ENCODE peak calls at places on chromosomes 3 and 15, in four cellular contexts. U is HCT116, H is PC-9, C is neural progenitor cell. G is an unnamed sample.

GRCh38 chr3:121411554-121411953 is 134.2 kb downstream of the POLQ start:
- DNase-seq in C (no peak), U (no peak), H (no peak), G (no peak)

GRCh38 chr3:187507266-187507665 is 139.1 kb downstream of the RTP4 start:
- DNase-seq in H (no peak), U (no peak), C (no peak), G (no peak)

GRCh38 chr3:127200086-127200691 is 7.3 kb downstream of the PRR23E start:
- DNase-seq in C (no peak), U (no peak), H (no peak), G (no peak)

GRCh38 chr3:125679258-125679657 is 84.0 kb upstream of the OSBPL11 start:
- DNase-seq in H (no peak), C (no peak), U (no peak), G (no peak)

GRCh38 chr15:48059786-48060185 is 61.0 kb upstream of the SLC24A5 start:
- DNase-seq in C (no peak), U (no peak), H (no peak), G (no peak)

GRCh38 chr3:171183042-171183441 is 156.5 kb upstream of the SLC2A2 start:
- DNase-seq in H (no peak), C (no peak), U (no peak), G (no peak)

GRCh38 chr15:90845201-90845949 is 23.0 kb upstream of the FURIN start:
- DNase-seq in U (no peak), C (no peak), H (peak; percentile 25), G (peak; percentile 48)

GRCh38 chr3:58531956-58532355 is 5.0 kb downstream of the ACOX2 start:
- DNase-seq in H (no peak), C (no peak), U (peak; percentile 40), G (no peak)

GRCh38 chr15:71542836-71543235 is 267.5 kb upstream of the NR2E3 start:
- DNase-seq in H (no peak), U (no peak), C (no peak), G (no peak)

GRCh38 chr15:91291673-91292072 is 191.6 kb downstream of the SV2B start:
- DNase-seq in C (peak; percentile 30), H (no peak), U (peak; percentile 35), G (no peak)

GRCh38 chr3:161266731-161267150 is 45.6 kb downstream of the NMD3 start:
- DNase-seq in U (no peak), H (no peak), C (no peak), G (no peak)

GRCh38 chr15:86355798-86356197 is 276.1 kb downstream of the AGBL1 start:
- DNase-seq in U (no peak), C (peak; percentile 34), H (no peak), G (no peak)

GRCh38 chr3:138935864-138936762 is 10.8 kb downstream of the FOXL2 start:
- DNase-seq in U (peak; percentile 52), H (peak; percentile 81), C (peak; percentile 85), G (no peak)

GRCh38 chr3:55622116-55622515 is 135.0 kb upstream of the WNT5A start:
- DNase-seq in U (no peak), C (no peak), H (no peak), G (peak; percentile 30)

GRCh38 chr3:18424862-18425640 is at the start of gene SATB1:
- DNase-seq in U (no peak), H (peak; percentile 69), C (peak; percentile 90), G (peak; percentile 5)

GRCh38 chr15:42059661-42060476 is 34.5 kb downstream of the PLA2G4D start:
- DNase-seq in C (peak; percentile 74), H (peak; percentile 49), U (no peak), G (no peak)

GRCh38 chr3:121834079-121834730 is 655 bp downstream of the IQCB1 start:
- DNase-seq in U (no peak), H (peak; percentile 21), C (peak; percentile 38), G (no peak)

GRCh38 chr3:195909645-195910498 is 1.5 kb upstream of the TNK2 start:
- DNase-seq in C (peak; percentile 88), H (peak; percentile 92), U (peak; percentile 23), G (no peak)

GRCh38 chr3:111392911-111393351 is 149.1 kb upstream of the CD96 start:
- DNase-seq in H (peak; percentile 61), C (no peak), U (peak; percentile 12), G (no peak)

GRCh38 chr3:118987466-118987865 is 47.2 kb downstream of the IGSF11 start:
- DNase-seq in H (peak; percentile 3), U (no peak), C (no peak), G (no peak)

GRCh38 chr15:48975713-48976419 is 12.1 kb upstream of the SHC4 start:
- DNase-seq in H (peak; percentile 73), C (peak; percentile 95), U (peak; percentile 51), G (no peak)

GRCh38 chr3:65811050-65811766 is 227.5 kb downstream of the MAGI1 start:
- DNase-seq in H (no peak), C (no peak), U (no peak), G (no peak)

GRCh38 chr3:108914774-108915641 is 38.7 kb downstream of the GUCA1C start:
- DNase-seq in H (peak; percentile 54), C (peak; percentile 80), U (peak; percentile 69), G (peak; percentile 33)

GRCh38 chr15:90660195-90660995 is 56.8 kb upstream of the BLM start:
- DNase-seq in C (peak; percentile 24), U (no peak), H (peak; percentile 69), G (no peak)

GRCh38 chr15:97517726-97518125 is 442.8 kb upstream of the ARRDC4 start:
- DNase-seq in U (no peak), C (no peak), H (no peak), G (no peak)

GRCh38 chr3:123124936-123125335 is 58.1 kb downstream of the PDIA5 start:
- DNase-seq in H (no peak), C (no peak), U (no peak), G (no peak)

GRCh38 chr15:60798821-60799220 is 319.9 kb upstream of the ICE2 start:
- DNase-seq in U (no peak), C (no peak), H (no peak), G (no peak)

GRCh38 chr15:83733691-83734090 is 79.8 kb downstream of the ADAMTSL3 start:
- DNase-seq in H (no peak), U (no peak), C (no peak), G (no peak)

GRCh38 chr3:176814252-176814651 is 383.0 kb downstream of the TBL1XR1 start:
- DNase-seq in H (peak; percentile 5), U (peak; percentile 54), C (peak; percentile 91), G (no peak)

GRCh38 chr3:36707623-36708409 is 56.5 kb downstream of the DCLK3 start:
- DNase-seq in C (no peak), U (peak; percentile 39), H (peak; percentile 65), G (peak; percentile 67)

GRCh38 chr3:14042680-14043079 is 82.0 kb downstream of the CHCHD4 start:
- DNase-seq in H (no peak), C (no peak), U (no peak), G (no peak)

GRCh38 chr3:24339266-24339825 is 155.3 kb downstream of the THRB start:
- DNase-seq in C (no peak), U (no peak), H (no peak), G (no peak)

GRCh38 chr15:94965593-94965992 is 734.2 kb downstream of the MCTP2 start:
- DNase-seq in C (no peak), H (no peak), U (no peak), G (no peak)

GRCh38 chr3:179832333-179832854 is 179.6 kb downstream of the USP13 start:
- DNase-seq in C (no peak), U (no peak), H (no peak), G (no peak)
- H3K4me3 ChIP-seq in C (no peak overlapping the region), U (no peak overlapping the region), H (no peak overlapping the region), G (no peak overlapping the region)

DNA sequence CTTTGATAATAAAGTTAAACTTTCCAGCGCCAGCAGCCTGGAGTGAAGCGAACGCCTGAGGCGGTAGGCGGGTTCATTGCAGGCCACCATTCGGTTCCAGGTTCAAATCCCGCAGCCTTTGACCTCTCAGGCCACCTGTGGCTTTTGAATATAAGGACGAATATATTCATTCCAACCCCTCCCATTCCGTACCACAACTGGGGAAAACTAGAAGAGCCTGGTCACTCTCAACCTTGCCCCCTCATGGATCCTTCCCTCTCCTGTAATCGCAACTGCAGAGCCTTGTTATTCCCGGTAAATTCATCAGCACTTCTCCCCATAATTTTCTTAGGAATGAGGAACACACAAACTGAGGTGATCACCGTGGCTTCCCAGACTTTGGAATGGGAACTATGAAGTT is 35.2 kb downstream of the ZIC4 start:
- DNase-seq in U (no peak), C (no peak), H (no peak), G (no peak)
- TF ChIP-seq EZH2 in U (no peak), C (peak; percentile 16), H (no peak), G (no peak)

GRCh38 chr15:74387141-74387541 is 19.7 kb upstream of the CYP11A1 start:
- DNase-seq in H (no peak), C (no peak), U (no peak), G (no peak)

GRCh38 chr15:74389115-74390048 is 21.9 kb upstream of the CYP11A1 start:
- DNase-seq in C (no peak), U (no peak), H (no peak), G (no peak)

GRCh38 chr15:74386496-74387140 is 19.2 kb upstream of the CYP11A1 start:
- DNase-seq in H (no peak), U (no peak), C (no peak), G (no peak)

GRCh38 chr15:74390552-74391288 is 23.3 kb upstream of the CYP11A1 start:
- DNase-seq in U (no peak), H (no peak), C (no peak), G (no peak)

DNA sequence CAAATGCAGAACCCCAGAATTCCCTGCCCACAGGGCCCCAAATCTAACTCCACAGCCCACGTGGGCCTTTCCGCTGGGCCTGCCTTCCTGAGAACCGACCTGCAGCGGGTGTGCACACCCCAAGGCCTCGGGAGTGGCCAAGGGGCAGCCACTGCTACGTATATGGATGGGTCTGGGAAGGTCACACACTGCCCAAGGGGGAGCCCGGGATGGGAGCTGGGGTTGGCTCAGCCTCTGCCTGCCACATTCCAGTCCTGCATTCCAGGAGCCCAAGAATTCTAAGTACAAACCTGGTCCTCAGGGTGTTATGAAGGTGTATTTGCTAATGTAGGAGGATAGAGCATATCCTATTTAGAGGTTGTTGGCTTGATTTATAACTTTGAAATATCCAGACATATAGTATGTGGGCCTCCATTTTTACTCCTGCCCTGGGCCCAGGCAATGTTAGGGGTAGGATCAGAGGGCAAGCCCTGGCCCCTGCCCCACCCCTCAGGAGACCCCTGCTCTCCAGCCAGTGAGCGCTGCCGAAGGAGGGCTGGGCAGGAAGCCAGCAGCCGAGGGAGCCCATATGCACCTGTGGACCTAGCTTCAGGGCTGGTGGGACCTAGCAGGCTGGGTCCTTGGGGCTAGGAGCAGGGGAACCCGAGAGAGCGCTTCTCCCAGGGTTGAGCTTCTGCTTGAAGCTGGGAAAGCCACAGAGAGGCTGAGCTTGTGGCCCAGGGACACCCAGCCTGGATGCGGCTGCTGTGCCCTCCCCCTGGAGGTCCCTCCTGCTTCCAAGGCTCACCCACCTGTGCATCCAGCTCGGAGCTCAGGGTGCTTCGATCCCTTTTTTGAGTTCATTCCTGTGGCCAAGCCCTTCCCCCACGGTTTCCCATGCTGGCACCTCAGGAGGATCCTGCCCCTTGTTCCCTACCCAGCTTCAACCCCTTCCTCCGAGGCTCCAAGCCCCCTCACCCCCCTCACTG is 20.8 kb upstream of the CYP11A1 start:
- DNase-seq in H (peak; percentile 85), C (peak; percentile 37), U (no peak), G (no peak)
- H3K9me3 ChIP-seq in H (no peaks in the 10 kb centered on the region), C (no peaks in the 10 kb centered on the region), U (no peaks in the 10 kb centered on the region), G (no peaks in the 10 kb centered on the region)

GRCh38 chr3:30610702-30611410 is 4.5 kb downstream of the TGFBR2 start:
- DNase-seq in U (no peak), H (no peak), C (no peak), G (no peak)
- H3K4me3 ChIP-seq in U (peak overlapping the region; percentile 60), H (no peak overlapping the region), C (no peak overlapping the region), G (peak overlapping the region; percentile 78)